ENCODE peak calls at places on chromosome 17, in ten cellular contexts. One of them, this sample, is unnamed.
A peak's percentile ranks its signal among the peaks of the same experiment; 100 is the strongest.

GRCh38 chr17:78315355-78316114 is 44.3 kb downstream of the SOCS3 start:
- DNase-seq in progenitor cell of endocrine pancreas: no peak
- DNase-seq in testis: peak; percentile 75
- DNase-seq in dorsolateral prefrontal cortex: no peak
- DNase-seq in tibial artery: peak; percentile 92
- DNase-seq in stimulated activated effector memory CD8-positive, alpha-beta T cell treated with anti-CD3 and anti-CD28 coated beads, Interleukin-12 subunit alpha, Interleukin-12 subunit beta, amount 100 ng/mL, for 72 hours: peak; percentile 62
- DNase-seq in AG20443: peak; percentile 93
- DNase-seq in epithelial cell of prostate: no peak
- DNase-seq in midbrain: no peak
- DNase-seq in RCC 7860: peak; percentile 94
- DNase-seq in this sample: no peak

GRCh38 chr17:78474631-78475146 is 96.2 kb downstream of the PGS1 start:
- DNase-seq in dorsolateral prefrontal cortex: no peak
- DNase-seq in testis: no peak
- DNase-seq in progenitor cell of endocrine pancreas: no peak
- DNase-seq in RCC 7860: no peak
- DNase-seq in stimulated activated effector memory CD8-positive, alpha-beta T cell treated with anti-CD3 and anti-CD28 coated beads, Interleukin-12 subunit alpha, Interleukin-12 subunit beta, amount 100 ng/mL, for 72 hours: peak; percentile 68
- DNase-seq in AG20443: no peak
- DNase-seq in midbrain: no peak
- DNase-seq in epithelial cell of prostate: no peak
- DNase-seq in tibial artery: no peak
- DNase-seq in this sample: no peak

GRCh38 chr17:60562421-60562820 is 36.4 kb upstream of the APPBP2 start:
- DNase-seq in dorsolateral prefrontal cortex: no peak
- DNase-seq in stimulated activated effector memory CD8-positive, alpha-beta T cell treated with anti-CD3 and anti-CD28 coated beads, Interleukin-12 subunit alpha, Interleukin-12 subunit beta, amount 100 ng/mL, for 72 hours: no peak
- DNase-seq in tibial artery: no peak
- DNase-seq in AG20443: no peak
- DNase-seq in RCC 7860: no peak
- DNase-seq in testis: no peak
- DNase-seq in midbrain: no peak
- DNase-seq in progenitor cell of endocrine pancreas: no peak
- DNase-seq in epithelial cell of prostate: no peak
- DNase-seq in this sample: no peak

GRCh38 chr17:7048968-7049367 is 5.1 kb upstream of the SLC16A11 start:
- DNase-seq in stimulated activated effector memory CD8-positive, alpha-beta T cell treated with anti-CD3 and anti-CD28 coated beads, Interleukin-12 subunit alpha, Interleukin-12 subunit beta, amount 100 ng/mL, for 72 hours: no peak
- DNase-seq in tibial artery: no peak
- DNase-seq in midbrain: no peak
- DNase-seq in epithelial cell of prostate: no peak
- DNase-seq in progenitor cell of endocrine pancreas: no peak
- DNase-seq in dorsolateral prefrontal cortex: no peak
- DNase-seq in AG20443: no peak
- DNase-seq in RCC 7860: no peak
- DNase-seq in testis: no peak
- DNase-seq in this sample: no peak

GRCh38 chr17:50149425-50150353 is 788 bp downstream of the PPP1R9B start:
- DNase-seq in midbrain: peak; percentile 34
- DNase-seq in progenitor cell of endocrine pancreas: peak; percentile 52
- DNase-seq in dorsolateral prefrontal cortex: peak; percentile 31
- DNase-seq in AG20443: peak; percentile 61
- DNase-seq in epithelial cell of prostate: no peak
- DNase-seq in tibial artery: no peak
- DNase-seq in RCC 7860: peak; percentile 43
- DNase-seq in stimulated activated effector memory CD8-positive, alpha-beta T cell treated with anti-CD3 and anti-CD28 coated beads, Interleukin-12 subunit alpha, Interleukin-12 subunit beta, amount 100 ng/mL, for 72 hours: peak; percentile 76
- DNase-seq in testis: no peak
- DNase-seq in this sample: no peak

GRCh38 chr17:50787106-50787505 is 19.8 kb upstream of the ANKRD40CL start:
- DNase-seq in stimulated activated effector memory CD8-positive, alpha-beta T cell treated with anti-CD3 and anti-CD28 coated beads, Interleukin-12 subunit alpha, Interleukin-12 subunit beta, amount 100 ng/mL, for 72 hours: no peak
- DNase-seq in epithelial cell of prostate: peak; percentile 29
- DNase-seq in dorsolateral prefrontal cortex: no peak
- DNase-seq in AG20443: no peak
- DNase-seq in tibial artery: no peak
- DNase-seq in midbrain: no peak
- DNase-seq in progenitor cell of endocrine pancreas: no peak
- DNase-seq in testis: no peak
- DNase-seq in RCC 7860: no peak
- DNase-seq in this sample: peak; percentile 59

GRCh38 chr17:81703747-81704654 is 834 bp downstream of the MRPL12 start:
- DNase-seq in testis: no peak
- DNase-seq in stimulated activated effector memory CD8-positive, alpha-beta T cell treated with anti-CD3 and anti-CD28 coated beads, Interleukin-12 subunit alpha, Interleukin-12 subunit beta, amount 100 ng/mL, for 72 hours: no peak
- DNase-seq in midbrain: no peak
- DNase-seq in progenitor cell of endocrine pancreas: no peak
- DNase-seq in RCC 7860: no peak
- DNase-seq in epithelial cell of prostate: no peak
- DNase-seq in tibial artery: no peak
- DNase-seq in dorsolateral prefrontal cortex: no peak
- DNase-seq in AG20443: no peak
- DNase-seq in this sample: no peak

GRCh38 chr17:8164815-8165131 is 2.0 kb upstream of the VAMP2 start:
- DNase-seq in RCC 7860: no peak
- DNase-seq in dorsolateral prefrontal cortex: no peak
- DNase-seq in midbrain: no peak
- DNase-seq in progenitor cell of endocrine pancreas: no peak
- DNase-seq in tibial artery: no peak
- DNase-seq in testis: no peak
- DNase-seq in epithelial cell of prostate: no peak
- DNase-seq in stimulated activated effector memory CD8-positive, alpha-beta T cell treated with anti-CD3 and anti-CD28 coated beads, Interleukin-12 subunit alpha, Interleukin-12 subunit beta, amount 100 ng/mL, for 72 hours: no peak
- DNase-seq in AG20443: no peak
- DNase-seq in this sample: no peak

GRCh38 chr17:31492880-31493655 is 101.6 kb downstream of the RAB11FIP4 start:
- DNase-seq in RCC 7860: no peak
- DNase-seq in tibial artery: peak; percentile 55
- DNase-seq in dorsolateral prefrontal cortex: no peak
- DNase-seq in midbrain: no peak
- DNase-seq in stimulated activated effector memory CD8-positive, alpha-beta T cell treated with anti-CD3 and anti-CD28 coated beads, Interleukin-12 subunit alpha, Interleukin-12 subunit beta, amount 100 ng/mL, for 72 hours: peak; percentile 63
- DNase-seq in testis: peak; percentile 49
- DNase-seq in epithelial cell of prostate: no peak
- DNase-seq in AG20443: no peak
- DNase-seq in progenitor cell of endocrine pancreas: no peak
- DNase-seq in this sample: no peak

GRCh38 chr17:30556374-30557332 is 79.4 kb downstream of the GOSR1 start:
- DNase-seq in tibial artery: no peak
- DNase-seq in RCC 7860: no peak
- DNase-seq in testis: no peak
- DNase-seq in progenitor cell of endocrine pancreas: no peak
- DNase-seq in epithelial cell of prostate: no peak
- DNase-seq in dorsolateral prefrontal cortex: no peak
- DNase-seq in AG20443: no peak
- DNase-seq in midbrain: no peak
- DNase-seq in stimulated activated effector memory CD8-positive, alpha-beta T cell treated with anti-CD3 and anti-CD28 coated beads, Interleukin-12 subunit alpha, Interleukin-12 subunit beta, amount 100 ng/mL, for 72 hours: no peak
- DNase-seq in this sample: no peak

This sample was measured in cerebellum.